ENCODE peak calls at places on chromosomes 5 and 9, in four cellular contexts. C, Y, W and M are unnamed samples.

GRCh38 chr9:132982508-132982907 is 4.0 kb downstream of the GFI1B start:
- DNase-seq in C (peak), Y (no peak), W (no peak), M (no peak)

GRCh38 chr5:151351675-151352074 is 4.3 kb upstream of the SLC36A2 start:
- DNase-seq in C (no peak), Y (no peak), W (no peak), M (no peak)

GRCh38 chr5:176653401-176653800 is 6.1 kb downstream of the TSPAN17 start:
- DNase-seq in C (peak), Y (no peak), W (no peak), M (no peak)

GRCh38 chr9:94097788-94098413 is 13.6 kb downstream of the PTPDC1 start:
- DNase-seq in C (no peak), Y (peak), W (no peak), M (no peak)

GRCh38 chr5:123882946-123883345 is 371.0 kb downstream of the CSNK1G3 start:
- DNase-seq in C (no peak), Y (no peak), W (no peak), M (no peak)

GRCh38 chr5:1400936-1401335 is 44.3 kb downstream of the SLC6A3 start:
- DNase-seq in C (no peak), Y (no peak), W (no peak), M (no peak)

GRCh38 chr9:109453210-109453842 is 44.8 kb downstream of the PTPN3 start:
- DNase-seq in C (no peak), Y (no peak), W (no peak), M (no peak)

GRCh38 chr5:154494036-154494435 is 16.0 kb upstream of the HAND1 start:
- DNase-seq in C (no peak), Y (no peak), W (no peak), M (no peak)

GRCh38 chr5:149282966-149283332 is 11.3 kb downstream of the AFAP1L1 start:
- DNase-seq in C (no peak), Y (no peak), W (no peak), M (no peak)

GRCh38 chr5:113170707-113171106 is 194.1 kb downstream of the DCP2 start:
- DNase-seq in C (no peak), Y (no peak), W (peak), M (no peak)

GRCh38 chr9:115118471-115119156 is 657 bp upstream of the TNC start:
- DNase-seq in C (peak), Y (peak), W (peak), M (no peak)

GRCh38 chr5:159602434-159602833 is 272.1 kb upstream of the IL12B start:
- DNase-seq in C (no peak), Y (no peak), W (no peak), M (no peak)

GRCh38 chr9:93116049-93116961 is 17.7 kb downstream of the NINJ1 start:
- DNase-seq in C (peak), Y (no peak), W (no peak), M (peak)

GRCh38 chr9:132694144-132694543 is 23.9 kb downstream of the GTF3C4 start:
- DNase-seq in C (peak), Y (no peak), W (peak), M (no peak)

GRCh38 chr5:104344809-104345512 is 782.4 kb upstream of the NUDT12 start:
- DNase-seq in C (no peak), Y (peak), W (no peak), M (peak)

GRCh38 chr5:176734756-176735342 is 75.5 kb upstream of the UNC5A start:
- DNase-seq in C (no peak), Y (no peak), W (peak), M (no peak)

GRCh38 chr9:115164511-115164974 is 46.6 kb upstream of the TNC start:
- DNase-seq in C (no peak), Y (peak), W (no peak), M (peak)

GRCh38 chr5:6785161-6785860 is 72.1 kb downstream of the TENT4A start:
- DNase-seq in C (no peak), Y (no peak), W (peak), M (no peak)

GRCh38 chr9:33159058-33159759 is 7.9 kb downstream of the B4GALT1 start:
- DNase-seq in C (peak), Y (no peak), W (no peak), M (no peak)

GRCh38 chr5:107553063-107553676 is 117.6 kb downstream of the EFNA5 start:
- DNase-seq in C (no peak), Y (no peak), W (no peak), M (no peak)

GRCh38 chr9:100322954-100323536 is 29.7 kb downstream of the TEX10 start:
- DNase-seq in C (peak), Y (peak), W (no peak), M (peak)

GRCh38 chr5:11293523-11293922 is 532.5 kb upstream of the DAP start:
- DNase-seq in C (no peak), Y (no peak), W (no peak), M (no peak)

GRCh38 chr5:153592081-153592480 is 101.6 kb downstream of the GRIA1 start:
- DNase-seq in C (no peak), Y (no peak), W (no peak), M (no peak)

GRCh38 chr5:76303917-76304316 is 99.2 kb upstream of the IQGAP2 start:
- DNase-seq in C (no peak), Y (no peak), W (no peak), M (no peak)

GRCh38 chr5:5658226-5658625 is 235.7 kb downstream of the ICE1 start:
- DNase-seq in C (no peak), Y (no peak), W (no peak), M (no peak)

GRCh38 chr5:44911501-44911900 is 102.8 kb downstream of the MRPS30 start:
- DNase-seq in C (no peak), Y (no peak), W (no peak), M (no peak)

GRCh38 chr9:71819115-71819739 is 50.9 kb upstream of the CEMIP2 start:
- DNase-seq in C (peak), Y (peak), W (no peak), M (peak)

GRCh38 chr5:87829214-87829551 is 416.5 kb upstream of the CCNH start:
- DNase-seq in C (no peak), Y (peak), W (no peak), M (peak)

GRCh38 chr5:5619546-5619945 is 197.1 kb downstream of the ICE1 start:
- DNase-seq in C (no peak), Y (no peak), W (no peak), M (no peak)

GRCh38 chr9:14030350-14030823 is 283.6 kb downstream of the NFIB start:
- DNase-seq in C (peak), Y (no peak), W (no peak), M (no peak)

GRCh38 chr5:142063878-142064331 is 44.7 kb upstream of the NDFIP1 start:
- DNase-seq in C (no peak), Y (no peak), W (peak), M (peak)

GRCh38 chr9:132341177-132341840 is 13.5 kb downstream of the SETX start:
- DNase-seq in C (no peak), Y (no peak), W (no peak), M (no peak)

GRCh38 chr5:14871573-14872069 is at the start of gene ANKH:
- DNase-seq in C (peak), Y (peak), W (peak), M (peak)

GRCh38 chr9:84140535-84141101 is 160.0 kb downstream of the RMI1 start:
- DNase-seq in C (no peak), Y (no peak), W (peak), M (no peak)

GRCh38 chr5:88813805-88814584 is 69.0 kb downstream of the MEF2C start:
- DNase-seq in C (peak), Y (no peak), W (no peak), M (no peak)

GRCh38 chr9:89109666-89110065 is 69.0 kb downstream of the SHC3 start:
- DNase-seq in C (no peak), Y (no peak), W (no peak), M (no peak)
- TF ChIP-seq JUND in C (no peak), Y (no peak), W (no peak), M (no peak)

GRCh38 chr5:59300930-59301329 is 592.6 kb downstream of the PDE4D start:
- DNase-seq in C (no peak), Y (no peak), W (no peak), M (no peak)

GRCh38 chr5:59293700-59294099 is 599.8 kb downstream of the PDE4D start:
- DNase-seq in C (no peak), Y (no peak), W (no peak), M (no peak)

GRCh38 chr5:59301727-59302126 is 591.8 kb downstream of the PDE4D start:
- DNase-seq in C (no peak), Y (no peak), W (no peak), M (no peak)

GRCh38 chr5:59296317-59297264 is 596.9 kb downstream of the PDE4D start:
- DNase-seq in C (no peak), Y (no peak), W (no peak), M (peak)

GRCh38 chr5:59299006-59299405 is 594.5 kb downstream of the PDE4D start:
- DNase-seq in C (no peak), Y (no peak), W (no peak), M (no peak)
- TF ChIP-seq POLR2AphosphoS5 in C (no peak), Y (no peak), W (no peak), M (no peak)

GRCh38 chr5:146647656-146648199 is 131.7 kb upstream of the GPR151 start:
- DNase-seq in C (no peak), Y (no peak), W (no peak), M (no peak)
- TF ChIP-seq JUND in C (no peak), Y (no peak), W (no peak), M (no peak)

GRCh38 chr9:68552700-68553099 is 12.0 kb upstream of the TMEM252 start:
- DNase-seq in C (no peak), Y (no peak), W (no peak), M (no peak)
- TF ChIP-seq POLR2AphosphoS5 in C (no peak), Y (no peak), W (no peak), M (no peak)

GRCh38 chr5:80159133-80159815 is 96.6 kb downstream of the SERINC5 start:
- DNase-seq in C (no peak), Y (no peak), W (no peak), M (no peak)

GRCh38 chr5:80154749-80155148 is 101.1 kb downstream of the SERINC5 start:
- DNase-seq in C (no peak), Y (no peak), W (no peak), M (no peak)

GRCh38 chr5:80153586-80154126 is 102.2 kb downstream of the SERINC5 start:
- DNase-seq in C (no peak), Y (no peak), W (no peak), M (peak)

GRCh38 chr5:80152778-80153177 is 103.1 kb downstream of the SERINC5 start:
- DNase-seq in C (no peak), Y (no peak), W (no peak), M (no peak)

GRCh38 chr5:80156156-80156555 is 99.7 kb downstream of the SERINC5 start:
- DNase-seq in C (no peak), Y (no peak), W (no peak), M (peak)
- TF ChIP-seq JUND in C (no peak), Y (no peak), W (no peak), M (no peak)

DNA sequence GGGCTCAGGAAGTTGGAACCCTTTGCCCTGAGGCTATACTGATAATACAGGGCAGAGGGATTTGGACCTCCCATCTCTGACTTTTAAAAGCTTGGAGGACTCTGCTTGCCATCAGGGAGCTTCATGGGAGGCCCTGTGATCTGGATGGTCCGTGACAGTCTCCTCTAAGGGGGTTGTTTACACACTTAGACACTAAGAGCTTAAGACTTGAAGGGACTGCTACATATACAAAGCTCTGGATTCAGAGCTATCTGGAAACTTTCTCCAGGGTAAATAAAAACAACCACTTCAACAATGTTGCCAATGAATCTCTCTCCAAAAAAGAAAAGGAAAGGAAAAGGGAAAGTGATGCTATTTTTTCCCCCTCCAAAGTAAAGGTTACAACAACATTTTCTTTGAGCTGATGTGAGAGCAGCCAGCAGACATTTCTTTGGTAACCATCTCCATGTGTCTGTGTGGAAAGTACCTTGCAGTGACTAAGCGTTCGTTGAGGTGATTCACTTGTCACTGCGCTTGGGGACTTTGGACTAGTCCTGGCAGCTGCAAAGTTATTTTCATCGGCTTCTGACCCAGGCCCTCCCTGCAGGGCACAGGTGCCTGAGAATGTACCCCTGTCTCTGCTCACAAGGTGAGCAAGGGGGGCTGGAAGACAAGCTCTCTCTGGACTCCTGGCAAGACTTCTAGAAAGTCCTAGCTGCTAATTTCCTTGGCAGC is 262.1 kb upstream of the KLF4 start:
- DNase-seq in C (peak), Y (peak), W (no peak), M (peak)
- TF ChIP-seq POLR2AphosphoS5 in C (no peak), Y (peak), W (no peak), M (no peak)

DNA sequence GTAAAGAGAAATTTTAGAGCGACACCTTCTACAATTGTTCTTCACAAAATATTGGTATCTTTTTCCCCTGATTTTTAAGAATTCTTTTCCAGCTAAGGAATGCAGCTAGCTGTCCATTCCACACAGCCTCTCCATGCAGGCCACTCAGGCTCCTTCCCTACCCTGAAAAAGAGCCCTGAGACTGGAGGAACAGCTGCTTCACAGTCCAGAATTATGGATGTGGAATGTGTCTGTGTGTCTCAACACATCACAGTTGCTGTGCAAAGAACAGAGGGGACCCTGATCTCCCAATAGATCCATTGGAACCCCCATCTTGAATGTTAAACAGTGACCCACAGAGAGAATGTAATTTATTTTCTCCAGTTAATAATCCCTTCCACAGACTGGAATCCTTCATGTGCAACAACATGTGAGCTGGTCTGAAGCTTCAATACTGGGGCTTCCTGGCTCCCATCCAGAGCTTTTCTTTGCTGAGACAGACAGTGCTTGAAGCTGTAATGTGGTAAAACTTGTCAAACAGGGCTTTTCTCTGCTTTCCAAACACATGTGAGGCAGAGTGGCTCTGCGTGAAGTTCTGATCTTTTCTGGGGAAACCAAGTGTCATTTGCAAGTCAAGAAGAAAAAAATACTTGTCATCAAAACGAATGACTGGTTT is 53.3 kb upstream of the SMC5 start:
- DNase-seq in C (no peak), Y (no peak), W (no peak), M (no peak)
- TF ChIP-seq JUND in C (no peak), Y (no peak), W (no peak), M (no peak)

DNA sequence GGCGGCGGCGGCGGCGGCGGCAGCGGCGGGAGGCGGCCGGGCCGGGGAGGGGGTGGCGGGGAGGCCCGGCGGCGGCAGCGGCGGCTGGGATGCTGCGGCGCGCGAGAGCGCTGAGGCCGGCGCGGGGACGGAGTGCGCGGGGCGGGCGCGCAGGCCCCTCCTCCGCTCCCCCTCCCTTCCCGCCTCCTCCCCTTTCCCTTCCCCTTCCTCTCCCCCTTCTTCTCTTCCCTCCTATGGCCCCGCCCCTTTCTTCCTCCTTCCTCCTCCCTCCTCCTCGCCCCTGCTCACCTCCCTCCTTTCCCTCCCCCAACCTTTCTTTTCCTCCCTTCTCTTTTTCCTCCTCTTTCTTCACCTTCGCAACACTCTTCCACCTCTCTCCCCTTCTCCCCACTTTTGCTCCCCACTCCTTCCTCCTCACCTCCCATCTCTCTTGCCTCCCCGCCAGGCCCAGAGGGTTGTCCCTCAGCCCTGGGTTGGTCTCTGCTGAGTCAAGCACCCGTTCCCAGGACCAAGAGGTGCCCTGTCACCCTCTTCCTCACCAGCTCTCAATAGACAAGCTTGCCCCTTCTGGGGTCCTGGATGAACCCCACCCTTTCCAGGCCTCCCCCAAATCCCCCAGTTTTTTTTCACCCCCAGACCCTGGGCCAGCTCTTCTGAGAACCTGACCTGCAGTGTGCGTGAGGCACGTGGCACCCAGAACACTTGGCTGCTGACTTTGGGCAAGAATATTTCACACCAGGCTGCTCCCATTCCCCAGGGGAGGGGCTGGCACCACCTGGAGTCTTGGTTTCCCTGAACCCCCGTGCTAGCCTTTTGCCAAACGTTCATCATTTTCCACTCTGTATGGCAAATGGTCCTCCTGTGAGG is at the start of gene SEMA4D:
- DNase-seq in C (peak), Y (peak), W (peak), M (no peak)
- TF ChIP-seq POLR2AphosphoS5 in C (no peak), Y (peak), W (no peak), M (no peak)